ENCODE peak calls at places on chromosomes 11 and 22, in eight cellular contexts. X, W, O, Y, N, P, I and C are unnamed samples.

GRCh38 chr11:122186439-122187080 is 70.5 kb upstream of the BLID start:
- DNase-seq in X (peak; percentile 73), W (no peak), O (no peak), Y (no peak), N (no peak), P (no peak), I (peak; percentile 93), C (no peak)

GRCh38 chr11:120773501-120774031 is 250.3 kb upstream of the TBCEL start:
- DNase-seq in X (no peak), W (no peak), O (no peak), Y (no peak), N (peak; percentile 89), P (no peak), I (peak; percentile 61), C (no peak)

GRCh38 chr11:74687237-74688005 is 43.8 kb downstream of the CHRDL2 start:
- DNase-seq in X (no peak), W (no peak), O (no peak), Y (no peak), N (no peak), P (no peak), I (no peak), C (no peak)

GRCh38 chr22:42683599-42684283 is 34.5 kb upstream of the CYB5R3 start:
- DNase-seq in X (no peak), W (no peak), O (no peak), Y (no peak), N (no peak), P (no peak), I (no peak), C (no peak)

GRCh38 chr11:3816673-3817072 is 8.3 kb downstream of the PGAP2 start:
- DNase-seq in X (no peak), W (no peak), O (no peak), Y (no peak), N (no peak), P (no peak), I (no peak), C (no peak)

GRCh38 chr11:44518968-44519550 is 46.4 kb upstream of the CD82 start:
- DNase-seq in X (no peak), W (no peak), O (no peak), Y (no peak), N (no peak), P (no peak), I (no peak), C (no peak)

GRCh38 chr22:36569999-36570398 is 41.0 kb upstream of the EIF3D start:
- DNase-seq in X (peak; percentile 33), W (peak; percentile 38), O (peak; percentile 86), Y (peak; percentile 15), N (no peak), P (peak; percentile 18), I (peak; percentile 10), C (no peak)

GRCh38 chr11:46387919-46388618 is 3.5 kb downstream of the CHRM4 start:
- DNase-seq in X (no peak), W (no peak), O (peak; percentile 34), Y (no peak), N (no peak), P (no peak), I (no peak), C (no peak)

GRCh38 chr11:113324250-113324649 is 9.9 kb downstream of the TTC12 start:
- DNase-seq in X (no peak), W (no peak), O (no peak), Y (no peak), N (no peak), P (no peak), I (no peak), C (no peak)

GRCh38 chr11:118098996-118099837 is 12.5 kb upstream of the SMIM35 start:
- DNase-seq in X (no peak), W (no peak), O (peak; percentile 28), Y (peak; percentile 31), N (no peak), P (no peak), I (no peak), C (no peak)

GRCh38 chr11:108216988-108217387 is 5.5 kb downstream of the NPAT start:
- DNase-seq in X (no peak), W (no peak), O (no peak), Y (no peak), N (no peak), P (no peak), I (no peak), C (no peak)

GRCh38 chr11:66886671-66887221 is 29.9 kb downstream of the LRFN4 start:
- DNase-seq in X (peak; percentile 51), W (no peak), O (no peak), Y (no peak), N (no peak), P (no peak), I (no peak), C (no peak)

GRCh38 chr22:24189249-24190158 is 8.2 kb downstream of the SUSD2 start:
- DNase-seq in X (no peak), W (peak; percentile 46), O (peak; percentile 90), Y (peak; percentile 68), N (no peak), P (peak; percentile 52), I (peak; percentile 61), C (no peak)

GRCh38 chr11:55697817-55698216 is 35.8 kb downstream of the OR4C6 start:
- DNase-seq in X (no peak), W (no peak), O (no peak), Y (no peak), N (no peak), P (no peak), I (no peak), C (no peak)

GRCh38 chr11:55707029-55707428 is 45.0 kb downstream of the OR4C6 start:
- DNase-seq in X (no peak), W (no peak), O (peak; percentile 55), Y (peak; percentile 10), N (peak; percentile 9), P (peak; percentile 25), I (peak; percentile 32), C (peak; percentile 48)

DNA sequence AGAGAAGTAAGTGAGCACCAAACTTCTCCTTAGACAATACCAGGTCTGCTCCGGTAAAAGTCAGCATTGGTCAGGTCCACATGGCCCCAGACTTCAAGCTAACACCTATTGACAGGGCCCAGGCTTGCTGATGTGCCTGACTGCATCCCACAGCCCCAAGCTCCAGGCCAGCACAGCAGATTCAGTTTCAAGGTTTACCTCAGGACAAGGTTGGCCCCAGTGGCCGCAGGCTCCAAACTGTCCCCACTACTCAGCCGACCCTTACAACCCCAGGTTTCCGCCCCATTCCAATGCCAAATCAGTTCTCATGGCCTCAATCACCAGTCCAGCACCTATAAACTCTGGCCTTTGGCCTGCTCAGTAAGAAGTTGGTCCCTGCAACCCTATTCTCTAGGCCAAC is 39.4 kb downstream of the OR4C6 start:
- DNase-seq in X (no peak), W (no peak), O (no peak), Y (no peak), N (no peak), P (no peak), I (no peak), C (no peak)
- TF ChIP-seq EZH2 in X (no peak), W (no peak), O (no peak), Y (no peak), N (no peak), P (no peak), I (no peak), C (no peak)

DNA sequence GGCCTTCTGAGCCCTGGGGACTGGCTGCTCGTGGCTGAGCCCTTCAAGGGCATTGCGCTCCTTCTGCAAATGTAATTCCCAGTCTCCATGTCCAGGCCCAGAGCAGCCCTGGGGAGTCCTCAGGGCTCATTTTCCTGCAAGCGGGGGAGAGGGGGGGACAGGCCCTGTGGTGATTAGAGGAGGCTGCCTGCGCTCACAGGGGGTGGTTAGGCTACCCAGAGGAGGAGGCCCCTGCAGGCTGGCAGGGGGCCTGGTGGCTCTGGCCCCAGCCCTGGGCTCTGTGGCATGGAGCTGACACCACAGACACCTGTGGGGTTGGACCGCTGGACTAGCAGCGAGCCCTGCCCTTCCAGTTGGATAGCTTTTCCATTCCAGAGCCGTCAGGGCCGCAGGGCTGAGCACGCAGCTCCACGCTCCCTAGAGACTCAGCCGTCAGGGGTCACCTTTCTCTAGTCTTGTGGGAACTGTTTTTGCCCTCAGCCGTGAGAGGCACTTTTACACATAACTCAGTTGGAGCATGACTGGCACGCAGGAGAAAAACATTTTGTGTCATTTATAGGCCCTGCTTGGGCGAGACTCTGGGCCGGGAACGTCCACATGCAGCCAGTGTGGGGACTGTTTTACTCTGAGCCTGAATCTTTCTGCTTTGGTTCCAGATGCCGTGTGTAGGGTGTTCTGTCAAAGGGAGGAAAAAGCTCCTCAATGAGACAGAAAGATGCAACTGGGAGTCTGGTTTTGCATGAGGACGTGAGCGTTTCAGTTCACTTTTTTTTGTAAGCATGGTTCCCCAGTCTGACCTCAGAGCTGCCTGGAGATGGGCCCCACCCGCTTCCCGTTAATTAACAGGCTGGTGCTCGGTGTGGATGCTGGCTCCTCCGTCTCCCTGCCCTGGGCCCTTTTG is 58.1 kb downstream of the LRP5 start:
- DNase-seq in X (no peak), W (no peak), O (no peak), Y (no peak), N (peak; percentile 89), P (no peak), I (no peak), C (no peak)
- TF ChIP-seq POLR2AphosphoS5 in X (no peak), W (no peak), O (no peak), Y (no peak), N (peak; percentile 68), P (no peak), I (no peak), C (no peak)

DNA sequence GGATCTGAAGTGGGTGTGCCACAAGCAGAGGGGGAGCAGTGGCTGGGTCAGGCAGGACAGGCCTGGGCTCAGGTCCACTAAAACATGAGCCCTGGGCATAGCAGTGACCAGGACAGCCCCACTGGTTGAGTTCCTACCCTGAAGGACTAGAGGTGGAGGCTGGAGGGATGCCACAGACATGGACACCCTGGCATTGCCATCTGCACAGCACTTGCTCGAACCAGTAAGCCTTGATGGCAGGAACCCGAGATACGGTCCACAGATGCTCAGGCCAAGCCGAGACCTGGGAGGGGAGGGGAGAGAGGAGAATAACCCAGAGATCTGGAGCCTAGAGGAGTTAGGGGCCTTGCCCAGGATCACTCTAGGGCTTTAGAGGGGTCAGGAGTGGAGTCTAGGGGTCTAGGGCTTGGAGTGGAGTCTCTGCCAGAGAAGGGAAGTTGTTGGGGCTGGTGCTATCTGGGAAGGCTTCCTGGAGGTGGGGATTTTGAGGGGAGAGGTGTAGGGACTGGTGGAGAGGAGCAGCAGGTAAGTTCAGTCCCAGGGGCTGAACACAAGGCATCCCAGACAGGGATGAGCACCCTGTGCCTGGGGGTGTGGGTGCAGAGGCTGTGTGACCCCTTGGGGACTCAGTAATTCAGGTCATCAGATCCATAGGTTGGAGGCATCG is 30.6 kb upstream of the RELT start:
- DNase-seq in X (no peak), W (no peak), O (no peak), Y (no peak), N (no peak), P (no peak), I (no peak), C (no peak)
- H3K4me3 ChIP-seq in X (no peak overlapping the region), W (no peak overlapping the region), O (no peak overlapping the region), Y (no peak overlapping the region), N (no peak overlapping the region), P (no peak overlapping the region), I (no peak overlapping the region), C (no peak overlapping the region)

DNA sequence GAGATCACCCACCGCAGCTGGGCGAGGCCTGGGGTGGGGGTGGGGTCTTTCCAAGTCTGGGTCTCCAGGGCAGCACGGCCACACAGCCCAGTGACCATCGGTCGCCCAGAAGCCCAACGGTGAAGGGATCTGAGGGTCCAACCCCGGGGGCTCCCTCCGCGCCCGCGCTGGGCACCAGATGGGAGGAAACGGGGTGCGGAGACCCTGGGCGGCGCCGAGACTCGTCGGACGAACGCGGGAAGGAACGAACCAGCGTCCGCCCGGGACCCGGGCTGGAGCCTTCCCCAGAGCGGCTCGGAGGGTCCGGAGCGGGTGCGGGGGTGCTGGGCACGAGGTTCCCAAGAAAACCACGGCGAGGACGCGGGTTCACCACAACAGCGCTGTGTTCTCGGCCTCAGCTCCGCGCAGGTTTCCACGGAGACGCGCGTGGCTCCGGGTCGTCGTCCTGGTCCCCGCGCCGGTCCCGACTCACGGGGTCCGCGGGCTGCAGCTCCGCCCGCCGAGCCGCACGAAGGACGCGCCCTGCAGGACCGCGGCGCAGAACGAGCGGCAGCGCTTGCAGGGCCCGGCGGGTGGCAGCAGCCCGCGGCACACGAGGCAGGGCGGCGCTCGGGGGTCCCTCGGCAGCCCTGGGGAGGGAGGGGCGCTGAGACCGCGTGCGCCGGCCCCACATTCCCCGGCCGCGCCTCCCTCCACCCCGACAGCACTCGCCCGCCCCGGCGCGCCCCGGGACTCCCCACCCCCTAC is 2.3 kb upstream of the IL17REL start:
- DNase-seq in X (no peak), W (no peak), O (peak; percentile 40), Y (peak; percentile 65), N (no peak), P (no peak), I (no peak), C (no peak)
- TF ChIP-seq EZH2 in X (no peak), W (peak; percentile 87), O (peak; percentile 62), Y (no peak), N (no peak), P (no peak), I (peak; percentile 94), C (no peak)